ENCODE peak calls at places on chromosomes 1 and 21, in four cellular contexts. I is skeletal muscle cell, Z is astrocyte of the spinal cord, E is NCI-H446 treated with DMSO at 0.1 percent for 48 hours. T is an unnamed sample.

GRCh38 chr1:30668026-30668425 is 55.4 kb downstream of the MATN1 start:
- DNase-seq in E (no peak), I (no peak), Z (no peak), T (no peak)

GRCh38 chr1:29195875-29196274 is 14.2 kb upstream of the SRSF4 start:
- DNase-seq in E (no peak), I (no peak), Z (peak), T (no peak)

GRCh38 chr1:228379165-228379460 is 27.5 kb downstream of the TRIM11 start:
- DNase-seq in E (no peak), I (no peak), Z (peak), T (no peak)

GRCh38 chr1:110068646-110069301 is 1.7 kb downstream of the ALX3 start:
- DNase-seq in I (no peak), E (no peak), Z (no peak), T (no peak)

GRCh38 chr1:222974496-222974895 is 159.7 kb downstream of the DISP1 start:
- DNase-seq in E (no peak), I (peak), Z (peak), T (peak)

GRCh38 chr1:178048883-178049282 is 45.0 kb upstream of the RASAL2 start:
- DNase-seq in E (no peak), Z (no peak), I (no peak), T (no peak)

GRCh38 chr1:182723195-182723594 is 38.8 kb upstream of the RGS8 start:
- DNase-seq in E (no peak), Z (no peak), I (no peak), T (no peak)

GRCh38 chr1:167489581-167490340 is 28.6 kb downstream of the CD247 start:
- DNase-seq in Z (no peak), I (no peak), E (no peak), T (no peak)

GRCh38 chr1:14140800-14141526 is 441.0 kb downstream of the PRDM2 start:
- DNase-seq in Z (no peak), I (no peak), E (peak), T (peak)

GRCh38 chr1:151516031-151516511 is 4.9 kb downstream of the CGN start:
- DNase-seq in Z (no peak), E (peak), I (no peak), T (peak)

GRCh38 chr1:178940022-178940765 is 69.3 kb upstream of the ANGPTL1 start:
- DNase-seq in E (no peak), I (peak), Z (peak), T (peak)

GRCh38 chr1:172727956-172728603 is 69.2 kb downstream of the FASLG start:
- DNase-seq in E (peak), Z (peak), I (no peak), T (peak)

GRCh38 chr1:63593303-63593886 is at the start of gene PGM1:
- DNase-seq in Z (peak), I (peak), E (peak), T (peak)

GRCh38 chr21:41318218-41318617 is 1.6 kb downstream of the FAM3B start:
- DNase-seq in Z (no peak), E (no peak), I (no peak), T (no peak)

GRCh38 chr1:179807691-179808485 is 64.8 kb downstream of the FAM163A start:
- DNase-seq in I (no peak), E (no peak), Z (peak), T (peak)

GRCh38 chr1:206831605-206832004 is 33.8 kb upstream of the IL20 start:
- DNase-seq in I (no peak), E (no peak), Z (no peak), T (no peak)

GRCh38 chr21:33642896-33643657 is 776 bp downstream of the ITSN1 start:
- DNase-seq in Z (no peak), E (no peak), I (no peak), T (peak)

GRCh38 chr1:29520571-29521437 is 284.5 kb downstream of the PTPRU start:
- DNase-seq in Z (no peak), I (no peak), E (no peak), T (no peak)

GRCh38 chr1:43083375-43083774 is 88.7 kb downstream of the EBNA1BP2 start:
- DNase-seq in I (no peak), E (no peak), Z (no peak), T (no peak)

GRCh38 chr1:113415256-113416189 is 25.2 kb downstream of the MAGI3 start:
- DNase-seq in I (no peak), Z (peak), E (peak), T (no peak)

GRCh38 chr1:38581396-38581795 is 278.2 kb downstream of the RRAGC start:
- DNase-seq in Z (no peak), E (no peak), I (no peak), T (no peak)

GRCh38 chr21:46124926-46125845 is 27.3 kb downstream of the COL6A2 start:
- DNase-seq in Z (no peak), E (no peak), I (no peak), T (no peak)

GRCh38 chr1:168136709-168137514 is at the start of gene GPR161:
- DNase-seq in I (no peak), Z (peak), E (no peak), T (peak)

T was measured in fibroblast of lung.